ENCODE peak calls at places on chromosomes 16 and 17, in four cellular contexts. One of them, this sample, is unnamed.

GRCh38 chr17:80491478-80492342 is 15.3 kb upstream of the NPTX1 start:
- DNase-seq in WTC11: peak; percentile 60
- DNase-seq in HepG2: peak; percentile 89
- DNase-seq in K562: no peak
- DNase-seq in this sample: peak; percentile 62

GRCh38 chr17:65254166-65254565 is 117.0 kb downstream of the RGS9 start:
- DNase-seq in WTC11: no peak
- DNase-seq in HepG2: peak; percentile 32
- DNase-seq in K562: no peak
- DNase-seq in this sample: no peak

GRCh38 chr17:44065668-44066203 is 735 bp downstream of the LSM12 start:
- DNase-seq in WTC11: no peak
- DNase-seq in HepG2: no peak
- DNase-seq in K562: peak; percentile 33
- DNase-seq in this sample: no peak

GRCh38 chr16:89687092-89687940 is 827 bp downstream of the CDK10 start:
- DNase-seq in WTC11: no peak
- DNase-seq in HepG2: peak; percentile 99
- DNase-seq in K562: peak; percentile 48
- DNase-seq in this sample: peak; percentile 67

GRCh38 chr16:87628940-87629339 is 26.6 kb downstream of the JPH3 start:
- DNase-seq in WTC11: no peak
- DNase-seq in HepG2: no peak
- DNase-seq in K562: no peak
- DNase-seq in this sample: peak; percentile 85

GRCh38 chr16:24540575-24541240 is 1.3 kb downstream of the RBBP6 start:
- DNase-seq in WTC11: no peak
- DNase-seq in HepG2: no peak
- DNase-seq in K562: peak; percentile 51
- DNase-seq in this sample: peak; percentile 25

GRCh38 chr17:4032738-4033137 is 68.5 kb upstream of the ATP2A3 start:
- DNase-seq in WTC11: peak; percentile 31
- DNase-seq in HepG2: no peak
- DNase-seq in K562: no peak
- DNase-seq in this sample: no peak

GRCh38 chr16:50395763-50396710 is 27.2 kb upstream of the BRD7 start:
- DNase-seq in WTC11: no peak
- DNase-seq in HepG2: no peak
- DNase-seq in K562: peak; percentile 40
- DNase-seq in this sample: no peak

GRCh38 chr17:81964081-81964849 is 3.3 kb upstream of the NOTUM start:
- DNase-seq in WTC11: no peak
- DNase-seq in HepG2: peak; percentile 77
- DNase-seq in K562: no peak
- DNase-seq in this sample: no peak

GRCh38 chr17:77963441-77963840 is 4.9 kb downstream of the TNRC6C start:
- DNase-seq in WTC11: no peak
- DNase-seq in HepG2: peak; percentile 75
- DNase-seq in K562: peak; percentile 80
- DNase-seq in this sample: no peak

GRCh38 chr17:68600123-68600880 is 865 bp downstream of the FAM20A start:
- DNase-seq in WTC11: peak; percentile 81
- DNase-seq in HepG2: peak; percentile 59
- DNase-seq in K562: no peak
- DNase-seq in this sample: peak; percentile 28

GRCh38 chr17:66426397-66427033 is 124.1 kb downstream of the PRKCA start:
- DNase-seq in WTC11: no peak
- DNase-seq in HepG2: peak; percentile 66
- DNase-seq in K562: peak; percentile 56
- DNase-seq in this sample: no peak

GRCh38 chr17:37400505-37400904 is 6.1 kb downstream of the ACACA start:
- DNase-seq in WTC11: no peak
- DNase-seq in HepG2: no peak
- DNase-seq in K562: no peak
- DNase-seq in this sample: no peak

GRCh38 chr17:45189002-45189401 is 27.3 kb downstream of the HEXIM2 start:
- DNase-seq in WTC11: no peak
- DNase-seq in HepG2: no peak
- DNase-seq in K562: no peak
- DNase-seq in this sample: no peak

GRCh38 chr17:45186955-45187354 is 25.3 kb downstream of the HEXIM2 start:
- DNase-seq in WTC11: no peak
- DNase-seq in HepG2: no peak
- DNase-seq in K562: no peak
- DNase-seq in this sample: no peak

DNA sequence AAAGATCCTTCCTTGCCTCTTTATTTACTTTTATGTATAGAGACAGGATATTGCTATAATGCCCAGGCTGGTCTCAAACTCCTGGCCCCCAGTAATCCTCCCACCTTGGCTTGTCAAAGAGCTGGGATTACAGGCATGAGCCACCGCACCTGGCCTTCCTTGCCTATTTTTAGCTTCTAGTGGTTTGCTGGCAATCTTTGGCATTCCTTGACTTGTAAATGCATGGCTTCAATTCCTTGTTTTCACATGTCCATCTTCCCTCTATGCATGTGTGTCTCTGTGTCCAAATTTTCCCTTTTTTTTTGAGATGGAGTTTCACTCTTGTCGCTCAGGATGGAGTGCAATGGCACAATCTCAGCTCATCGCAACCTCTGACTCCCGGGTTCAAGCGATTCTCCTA is 22.5 kb downstream of the HEXIM2 start:
- DNase-seq in WTC11: no peak
- DNase-seq in HepG2: no peak
- DNase-seq in K562: no peak
- DNase-seq in this sample: no peak
- TF ChIP-seq NR3C1 in WTC11: no peak
- TF ChIP-seq NR3C1 in HepG2: no peak
- TF ChIP-seq NR3C1 in K562: no peak
- TF ChIP-seq NR3C1 in this sample: no peak

DNA sequence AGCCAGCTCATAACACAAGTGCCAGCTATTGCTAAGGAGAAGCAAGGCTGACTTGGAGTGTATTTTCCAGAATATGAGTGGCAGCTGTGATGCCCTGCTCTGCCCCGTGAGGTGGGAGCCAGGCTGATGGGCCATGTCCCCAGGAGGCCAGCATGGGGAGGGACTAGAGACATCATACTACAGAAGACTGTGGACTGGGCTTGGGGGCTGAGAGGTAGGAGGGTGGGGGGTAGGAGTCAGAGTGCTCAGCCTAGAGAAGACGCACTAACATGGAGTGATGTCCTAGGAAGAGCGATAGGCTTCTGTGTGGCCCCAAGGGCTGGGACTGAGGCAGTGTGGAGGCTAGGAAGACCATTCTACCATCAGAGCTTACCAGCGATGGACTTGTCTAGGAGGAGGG is 143.7 kb downstream of the WSCD1 start:
- DNase-seq in WTC11: no peak
- DNase-seq in HepG2: no peak
- DNase-seq in K562: no peak
- DNase-seq in this sample: no peak
- TF ChIP-seq NR3C1 in WTC11: no peak
- TF ChIP-seq NR3C1 in HepG2: no peak
- TF ChIP-seq NR3C1 in K562: no peak
- TF ChIP-seq NR3C1 in this sample: no peak

GRCh38 chr16:12318661-12319463 is 342.3 kb downstream of the SNX29 start:
- DNase-seq in WTC11: no peak
- DNase-seq in HepG2: peak; percentile 68
- DNase-seq in K562: no peak
- DNase-seq in this sample: no peak
- TF ChIP-seq NR3C1 in WTC11: no peak
- TF ChIP-seq NR3C1 in HepG2: no peak
- TF ChIP-seq NR3C1 in K562: no peak
- TF ChIP-seq NR3C1 in this sample: no peak

GRCh38 chr17:50893183-50893993 is 27.2 kb upstream of the TOB1 start:
- DNase-seq in WTC11: no peak
- DNase-seq in HepG2: peak; percentile 90
- DNase-seq in K562: no peak
- DNase-seq in this sample: peak; percentile 55
- TF ChIP-seq NR3C1 in WTC11: no peak
- TF ChIP-seq NR3C1 in HepG2: no peak
- TF ChIP-seq NR3C1 in K562: no peak
- TF ChIP-seq NR3C1 in this sample: no peak

DNA sequence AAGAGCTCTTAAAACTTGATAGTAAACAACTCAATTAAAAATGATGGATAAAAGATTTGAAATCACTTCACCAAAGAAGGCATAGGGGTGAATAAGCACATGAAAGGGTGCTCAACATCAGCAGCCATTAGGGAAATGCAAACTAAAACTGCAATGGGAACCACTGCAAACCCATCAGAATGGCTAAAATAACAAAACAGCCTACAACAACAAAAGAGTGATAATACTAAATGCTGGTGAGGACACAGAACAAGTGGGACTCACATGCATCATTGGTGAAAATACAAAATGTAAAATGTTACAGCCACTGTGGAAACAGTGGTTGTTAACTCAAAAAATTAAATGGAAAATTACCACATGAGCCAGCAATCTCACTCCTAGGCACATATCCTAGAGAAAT is 121.5 kb downstream of the CDK5R1 start:
- DNase-seq in WTC11: no peak
- DNase-seq in HepG2: no peak
- DNase-seq in K562: no peak
- DNase-seq in this sample: no peak
- TF ChIP-seq NR3C1 in WTC11: no peak
- TF ChIP-seq NR3C1 in HepG2: no peak
- TF ChIP-seq NR3C1 in K562: no peak
- TF ChIP-seq NR3C1 in this sample: no peak

DNA sequence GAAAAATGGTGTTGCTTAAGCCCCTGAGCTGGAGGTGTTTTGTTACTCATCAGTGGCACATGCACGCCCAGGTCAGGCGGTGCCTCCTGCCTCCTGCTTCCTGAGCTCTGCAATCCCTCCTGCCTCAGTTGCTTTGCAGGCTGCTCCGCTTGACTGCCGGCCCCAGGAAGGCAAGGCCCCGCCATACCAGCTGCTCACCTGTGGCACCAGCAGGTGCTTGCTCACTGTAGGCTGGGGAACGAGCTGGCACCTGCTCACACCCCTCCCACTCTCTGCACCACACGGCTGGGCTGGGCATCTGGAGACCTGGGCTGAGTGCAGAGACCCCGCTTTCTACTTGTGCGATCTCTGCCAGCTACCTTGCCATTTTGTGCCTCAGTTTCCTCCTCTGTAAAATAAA is 200.2 kb downstream of the RBFOX3 start:
- DNase-seq in WTC11: no peak
- DNase-seq in HepG2: no peak
- DNase-seq in K562: no peak
- DNase-seq in this sample: no peak
- TF ChIP-seq NR3C1 in WTC11: no peak
- TF ChIP-seq NR3C1 in HepG2: no peak
- TF ChIP-seq NR3C1 in K562: no peak
- TF ChIP-seq NR3C1 in this sample: no peak

GRCh38 chr16:2213817-2214720 is 571 bp downstream of the PGP start:
- DNase-seq in WTC11: no peak
- DNase-seq in HepG2: no peak
- DNase-seq in K562: peak; percentile 56
- DNase-seq in this sample: no peak
- TF ChIP-seq NR3C1 in WTC11: no peak
- TF ChIP-seq NR3C1 in HepG2: no peak
- TF ChIP-seq NR3C1 in K562: no peak
- TF ChIP-seq NR3C1 in this sample: no peak

GRCh38 chr17:70137451-70138230 is 31.7 kb upstream of the KCNJ2 start:
- DNase-seq in WTC11: no peak
- DNase-seq in HepG2: no peak
- DNase-seq in K562: no peak
- DNase-seq in this sample: peak; percentile 42
- TF ChIP-seq NR3C1 in WTC11: no peak
- TF ChIP-seq NR3C1 in HepG2: no peak
- TF ChIP-seq NR3C1 in K562: no peak
- TF ChIP-seq NR3C1 in this sample: no peak